ENCODE peak calls at places on chromosomes 4 and X, in eight cellular contexts. C is astrocyte of the cerebellum, P is astrocyte, Y is retinal pigment epithelial cell, S is osteocyte, R is lower leg skin, N is BE2C, A is nephron progenitor cell. W is an unnamed sample.

GRCh38 chrX:14039344-14039743 is 9.7 kb upstream of the GEMIN8 start:
- DNase-seq in N (peak), A (peak), Y (no peak), R (peak), C (no peak), P (no peak), S (no peak), W (peak)

GRCh38 chr4:86608757-86609375 is 14.8 kb downstream of the PTPN13 start:
- DNase-seq in N (no peak), Y (no peak), P (no peak), A (no peak), R (no peak), S (no peak), C (no peak), W (no peak)

GRCh38 chr4:8218371-8219050 is 19.4 kb downstream of the SH3TC1 start:
- DNase-seq in Y (no peak), N (no peak), S (no peak), R (no peak), P (no peak), A (no peak), C (no peak), W (no peak)

GRCh38 chr4:157114671-157115070 is 38.7 kb downstream of the GLRB start:
- DNase-seq in Y (no peak), P (no peak), A (no peak), C (no peak), N (no peak), R (no peak), S (no peak), W (no peak)

GRCh38 chrX:128698528-128698927 is 646.3 kb upstream of the ACTRT1 start:
- DNase-seq in A (no peak), Y (no peak), P (no peak), N (no peak), R (no peak), C (no peak), S (no peak), W (no peak)

GRCh38 chr4:29560452-29560851 is 1159.7 kb upstream of the PCDH7 start:
- DNase-seq in Y (peak), C (no peak), P (no peak), N (no peak), R (no peak), A (no peak), S (no peak), W (no peak)

GRCh38 chrX:106791495-106791894 is 11.0 kb upstream of the TBC1D8B start:
- DNase-seq in R (no peak), S (no peak), A (no peak), P (no peak), N (no peak), C (no peak), Y (no peak), W (no peak)

GRCh38 chr4:8267077-8267476 is 2.5 kb upstream of the HTRA3 start:
- DNase-seq in P (no peak), R (no peak), S (no peak), Y (no peak), C (no peak), N (peak), A (peak), W (peak)

GRCh38 chr4:120692964-120693363 is 229.6 kb downstream of the PRDM5 start:
- DNase-seq in P (peak), Y (peak), N (peak), A (no peak), R (no peak), S (no peak), C (peak), W (no peak)

GRCh38 chr4:133188433-133189175 is 39.5 kb downstream of the PCDH10 start:
- DNase-seq in A (no peak), C (no peak), S (no peak), Y (no peak), N (no peak), R (no peak), P (no peak), W (no peak)

GRCh38 chr4:74715731-74716435 is 78.4 kb downstream of the BTC start:
- DNase-seq in R (no peak), N (no peak), C (no peak), A (no peak), Y (peak), P (no peak), S (no peak), W (no peak)

GRCh38 chr4:177508662-177509061 is 66.4 kb upstream of the AGA start:
- DNase-seq in Y (no peak), R (no peak), N (no peak), S (no peak), A (no peak), C (no peak), P (no peak), W (no peak)

GRCh38 chrX:152450076-152450475 is 1.0 kb downstream of the GABRA3 start:
- DNase-seq in Y (no peak), P (no peak), C (no peak), S (no peak), R (no peak), A (no peak), N (no peak), W (no peak)

GRCh38 chrX:131704136-131704695 is 160.3 kb downstream of the OR13H1 start:
- DNase-seq in S (no peak), Y (peak), N (no peak), R (no peak), C (peak), P (peak), A (no peak), W (peak)

GRCh38 chr4:76206222-76206942 is 7.2 kb downstream of the SCARB2 start:
- DNase-seq in Y (no peak), S (peak), A (no peak), P (no peak), N (peak), C (no peak), R (no peak), W (no peak)

DNA sequence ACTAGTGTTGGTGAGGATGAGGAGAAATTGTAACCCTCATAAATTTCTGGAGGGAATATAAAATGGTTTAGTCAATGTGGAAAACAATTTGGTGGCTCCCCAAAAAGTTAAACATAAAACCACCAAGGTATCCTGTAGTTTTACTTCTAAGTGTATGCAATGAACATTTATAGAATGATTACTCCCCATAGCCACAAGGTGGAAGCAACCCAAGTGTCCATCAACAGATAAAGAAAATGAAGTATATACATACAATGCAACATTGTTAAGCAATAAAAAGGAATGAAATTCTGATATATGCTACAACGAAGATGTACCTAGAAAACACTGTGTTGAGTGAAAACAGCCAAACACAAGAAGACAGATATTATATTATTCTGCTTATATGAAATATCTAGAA is 569.1 kb upstream of the GRID2 start:
- DNase-seq in C (no peak), A (no peak), N (no peak), S (no peak), R (no peak), P (no peak), Y (no peak), W (no peak)
- TF ChIP-seq CTCF in C (peak), A (no peak), N (peak), S (no peak), R (no peak), P (peak), Y (peak), W (no peak)

GRCh38 chr4:167023359-167023925 is 210.9 kb downstream of the SPOCK3 start:
- DNase-seq in N (no peak), R (no peak), Y (no peak), A (no peak), P (no peak), C (no peak), S (no peak), W (no peak)

GRCh38 chr4:167014944-167015343 is 219.3 kb downstream of the SPOCK3 start:
- DNase-seq in N (no peak), P (no peak), S (no peak), Y (no peak), C (no peak), R (no peak), A (no peak), W (no peak)

GRCh38 chr4:167021545-167022155 is 212.6 kb downstream of the SPOCK3 start:
- DNase-seq in N (peak), Y (no peak), A (peak), C (peak), R (peak), P (peak), S (peak), W (peak)

GRCh38 chr4:167025651-167026050 is 208.6 kb downstream of the SPOCK3 start:
- DNase-seq in N (no peak), Y (no peak), R (no peak), A (no peak), S (no peak), C (no peak), P (no peak), W (no peak)

GRCh38 chr4:167020410-167020809 is 213.9 kb downstream of the SPOCK3 start:
- DNase-seq in A (no peak), C (no peak), S (no peak), Y (no peak), P (no peak), R (no peak), N (peak), W (no peak)
- TF ChIP-seq CTCF in A (peak), C (peak), S (peak), Y (peak), P (no peak), R (no peak), N (peak), W (peak)

DNA sequence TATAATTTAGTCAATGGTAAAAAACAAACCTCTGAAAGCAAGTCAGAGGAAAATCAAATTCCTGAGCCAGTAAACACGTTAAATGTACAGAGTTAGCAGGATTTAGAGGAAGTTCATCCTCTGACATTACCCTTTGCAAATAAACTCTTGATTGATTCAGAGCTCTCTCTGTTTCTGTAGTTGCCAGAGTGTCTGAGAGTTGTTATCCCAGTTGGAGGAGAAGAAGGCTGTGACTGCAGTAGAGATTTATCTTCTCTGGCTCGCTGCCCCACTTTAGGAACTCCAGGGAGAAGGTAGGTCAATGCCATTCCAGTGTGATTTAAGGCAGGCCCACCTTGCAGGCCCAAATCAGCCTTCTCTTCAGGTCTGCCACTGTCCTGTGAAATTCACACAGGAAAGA is 6.2 kb upstream of the AMOT start:
- DNase-seq in N (no peak), R (no peak), Y (no peak), S (no peak), C (no peak), P (no peak), A (no peak), W (no peak)
- TF ChIP-seq CTCF in N (no peak), R (no peak), Y (no peak), S (no peak), C (no peak), P (no peak), A (no peak), W (no peak)

GRCh38 chr4:139607302-139608060 is 51.5 kb upstream of the SETD7 start:
- DNase-seq in S (no peak), A (no peak), C (no peak), Y (peak), N (no peak), P (no peak), R (no peak), W (no peak)

GRCh38 chr4:139603576-139604387 is 47.8 kb upstream of the SETD7 start:
- DNase-seq in Y (no peak), P (peak), R (peak), C (peak), S (no peak), A (peak), N (peak), W (peak)

GRCh38 chr4:139609647-139610046 is 53.6 kb upstream of the SETD7 start:
- DNase-seq in S (no peak), C (no peak), A (no peak), R (no peak), Y (peak), N (no peak), P (peak), W (no peak)

GRCh38 chr4:139605516-139605915 is 49.5 kb upstream of the SETD7 start:
- DNase-seq in Y (no peak), A (no peak), R (no peak), N (no peak), S (no peak), P (no peak), C (no peak), W (no peak)

DNA sequence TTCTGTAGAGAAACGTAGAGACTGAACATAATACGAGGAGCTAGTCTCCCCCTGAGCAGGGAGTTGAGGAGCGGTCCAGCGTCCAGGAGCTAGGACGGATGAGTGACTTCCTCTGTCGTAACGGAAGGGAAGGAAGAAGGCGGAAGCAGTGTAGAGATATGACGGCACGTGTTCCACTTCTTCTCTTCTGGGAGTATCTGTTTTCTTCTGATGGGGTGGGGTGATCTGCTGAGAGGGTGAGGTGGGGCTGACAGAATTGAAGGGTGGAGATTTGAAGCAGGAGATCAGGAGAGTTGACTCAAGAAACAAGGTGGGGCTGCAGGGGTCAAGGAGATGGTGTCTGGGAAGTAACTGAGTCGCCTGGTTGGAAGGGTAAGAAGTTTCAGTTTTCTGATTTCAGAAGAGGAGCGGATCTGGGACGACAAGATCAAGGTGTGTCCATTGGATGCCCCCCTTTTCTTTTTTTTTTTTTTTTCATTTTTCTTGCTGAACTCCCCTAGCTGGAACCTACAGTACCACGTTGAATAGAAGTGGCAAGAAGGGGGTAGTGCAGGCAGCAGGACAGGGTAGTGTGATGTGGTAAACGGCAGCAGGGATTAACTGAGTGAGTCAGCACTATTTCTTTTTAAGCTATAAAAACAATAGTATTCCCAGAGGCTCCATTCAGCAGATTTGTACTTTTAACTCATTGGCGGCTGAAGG is 50.7 kb upstream of the SETD7 start:
- DNase-seq in R (no peak), A (no peak), N (no peak), P (peak), C (no peak), S (no peak), Y (peak), W (no peak)
- TF ChIP-seq CTCF in R (no peak), A (no peak), N (no peak), P (no peak), C (no peak), S (peak), Y (no peak), W (no peak)

DNA sequence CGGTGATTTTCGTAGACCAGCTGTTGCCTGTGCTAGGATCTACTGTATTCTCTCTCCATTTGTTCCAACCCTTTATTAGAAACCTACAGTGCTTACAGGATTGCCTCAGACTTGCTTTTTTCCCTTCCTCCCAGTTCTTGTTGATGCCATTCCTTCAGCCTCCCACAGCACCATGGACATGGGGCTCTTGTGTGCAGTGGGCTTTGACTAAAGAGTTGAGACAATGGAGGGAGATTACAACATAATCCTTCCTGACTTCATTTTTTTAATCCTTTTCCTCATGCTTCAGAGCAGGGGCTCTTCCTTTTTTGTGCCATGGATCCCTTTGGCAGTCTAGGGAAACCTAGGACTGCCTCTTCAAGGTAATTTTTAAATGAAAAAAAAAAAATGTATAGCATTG is 92.1 kb downstream of the BMPR1B start:
- DNase-seq in C (no peak), N (no peak), P (no peak), A (no peak), S (no peak), R (no peak), Y (peak), W (no peak)
- TF ChIP-seq CTCF in C (no peak), N (no peak), P (no peak), A (no peak), S (no peak), R (no peak), Y (no peak), W (no peak)